ENCODE peak calls at places on chromosomes 11 and 22, in ten cellular contexts. A is tibial nerve; R is psoas muscle; E is CD8-positive, alpha-beta T cell; D is left ventricle myocardium inferior; F is GM23338; U is K562; J is spleen; O is esophagus muscularis mucosa; I is neural progenitor cell. T is an unnamed sample.

GRCh38 chr11:20156280-20156875 is 3.9 kb downstream of the DBX1 start:
- DNase-seq in U (peak; percentile 33), O (no peak), E (peak; percentile 72), R (no peak), A (no peak), J (peak; percentile 80), D (no peak), F (peak; percentile 90), I (peak; percentile 80), T (no peak)

GRCh38 chr11:48058777-48059176 is 78.4 kb downstream of the PTPRJ start:
- DNase-seq in R (no peak), U (no peak), J (no peak), F (no peak), O (no peak), A (no peak), D (no peak), E (no peak), I (no peak), T (no peak)

GRCh38 chr11:32255876-32256275 is 165.0 kb downstream of the RCN1 start:
- DNase-seq in D (no peak), F (no peak), A (no peak), E (no peak), U (no peak), J (no peak), O (no peak), I (peak; percentile 37), R (no peak), T (no peak)

GRCh38 chr11:118170892-118171273 is 5.6 kb downstream of the SCN2B start:
- DNase-seq in I (no peak), R (no peak), U (no peak), A (no peak), D (no peak), J (no peak), E (no peak), F (no peak), O (no peak), T (no peak)

GRCh38 chr11:84825140-84825539 is 802.0 kb downstream of the DLG2 start:
- DNase-seq in E (no peak), U (no peak), O (no peak), I (no peak), J (no peak), F (no peak), D (no peak), R (no peak), A (no peak), T (no peak)

GRCh38 chr11:63667993-63668392 is 3.2 kb downstream of the ATL3 start:
- DNase-seq in F (no peak), A (no peak), I (no peak), U (no peak), R (no peak), J (no peak), E (no peak), O (no peak), D (no peak), T (no peak)

GRCh38 chr11:12061851-12062560 is 48.4 kb upstream of the MICAL2 start:
- DNase-seq in F (no peak), U (no peak), A (no peak), I (no peak), E (peak; percentile 41), J (no peak), D (no peak), R (no peak), O (no peak), T (no peak)

GRCh38 chr22:48758905-48759875 is 1068.5 kb downstream of the BRD1 start:
- DNase-seq in J (no peak), A (peak; percentile 7), F (no peak), U (no peak), D (no peak), O (peak; percentile 68), E (peak; percentile 32), R (no peak), I (no peak), T (no peak)

GRCh38 chr22:37176464-37177061 is 11.5 kb downstream of the C1QTNF6 start:
- DNase-seq in O (no peak), A (peak; percentile 49), D (peak; percentile 79), U (peak; percentile 30), J (peak; percentile 84), I (no peak), R (peak; percentile 85), F (no peak), E (no peak), T (no peak)

GRCh38 chr11:88115828-88116410 is 59.3 kb downstream of the RAB38 start:
- DNase-seq in I (peak; percentile 68), U (no peak), F (no peak), D (no peak), A (no peak), J (no peak), E (no peak), R (no peak), O (no peak), T (no peak)

GRCh38 chr11:33387586-33387985 is 130.4 kb downstream of the HIPK3 start:
- DNase-seq in R (no peak), U (no peak), O (no peak), J (no peak), E (no peak), F (no peak), I (no peak), A (no peak), D (no peak), T (no peak)

GRCh38 chr11:33391188-33391892 is 134.2 kb downstream of the HIPK3 start:
- DNase-seq in D (no peak), F (no peak), J (no peak), I (no peak), R (no peak), U (no peak), E (no peak), A (no peak), O (no peak), T (no peak)

GRCh38 chr11:33387996-33388395 is 130.8 kb downstream of the HIPK3 start:
- DNase-seq in F (no peak), A (no peak), I (no peak), R (no peak), O (no peak), E (no peak), D (no peak), U (no peak), J (no peak), T (no peak)

GRCh38 chr11:33389635-33390034 is 132.5 kb downstream of the HIPK3 start:
- DNase-seq in R (no peak), U (no peak), I (no peak), F (no peak), O (no peak), J (no peak), E (no peak), A (no peak), D (no peak), T (no peak)

GRCh38 chr11:33388793-33389525 is 131.8 kb downstream of the HIPK3 start:
- DNase-seq in F (no peak), E (no peak), U (no peak), A (no peak), I (no peak), D (no peak), O (no peak), R (no peak), J (no peak), T (no peak)
- H3K4me3 ChIP-seq in F (no peak overlapping the region), E (no peak overlapping the region), U (no peak overlapping the region), A (no peak overlapping the region), I (no peak overlapping the region), D (no peak overlapping the region), O (no peak overlapping the region), R (no peak overlapping the region), J (no peak overlapping the region), T (no peak overlapping the region)

GRCh38 chr22:42313204-42313603 is 42.8 kb upstream of the TCF20 start:
- DNase-seq in R (no peak), U (no peak), D (no peak), F (peak; percentile 48), J (no peak), O (no peak), A (no peak), I (no peak), E (no peak), T (no peak)
- H3K27ac ChIP-seq in R (no peak overlapping the region), U (no peak overlapping the region), D (no peak overlapping the region), F (no peak overlapping the region), J (no peak overlapping the region), O (no peak overlapping the region), A (no peak overlapping the region), I (no peak overlapping the region), E (no peak overlapping the region), T (no peak overlapping the region)

GRCh38 chr11:116217006-116217405 is 555.8 kb downstream of the BUD13 start:
- DNase-seq in F (peak; percentile 83), O (no peak), R (no peak), D (peak; percentile 47), E (no peak), A (no peak), I (no peak), U (peak; percentile 33), J (no peak), T (no peak)
- TF ChIP-seq CTCF in F (peak; percentile 94), O (peak; percentile 55), R (peak; percentile 47), D (peak; percentile 86), E (no peak), A (no peak), I (no peak), U (peak; percentile 79), J (no peak), T (peak; percentile 53)

GRCh38 chr22:19759994-19760651 is 455 bp upstream of the TBX1 start:
- DNase-seq in D (no peak), O (no peak), F (peak; percentile 42), R (no peak), U (peak; percentile 98), A (no peak), E (no peak), I (peak; percentile 36), J (no peak), T (no peak)

GRCh38 chr22:19762315-19763140 is 1.9 kb downstream of the TBX1 start:
- DNase-seq in O (no peak), E (no peak), J (no peak), R (no peak), U (no peak), A (no peak), I (no peak), F (peak; percentile 46), D (no peak), T (no peak)

GRCh38 chr22:19761022-19761499 is 483 bp downstream of the TBX1 start:
- DNase-seq in R (no peak), O (no peak), J (no peak), U (no peak), A (no peak), I (peak; percentile 61), E (no peak), F (peak; percentile 34), D (no peak), T (no peak)

GRCh38 chr22:19760652-19761002 is at the start of gene TBX1:
- DNase-seq in A (no peak), E (no peak), U (no peak), I (no peak), F (no peak), O (no peak), R (no peak), J (no peak), D (no peak), T (no peak)

DNA sequence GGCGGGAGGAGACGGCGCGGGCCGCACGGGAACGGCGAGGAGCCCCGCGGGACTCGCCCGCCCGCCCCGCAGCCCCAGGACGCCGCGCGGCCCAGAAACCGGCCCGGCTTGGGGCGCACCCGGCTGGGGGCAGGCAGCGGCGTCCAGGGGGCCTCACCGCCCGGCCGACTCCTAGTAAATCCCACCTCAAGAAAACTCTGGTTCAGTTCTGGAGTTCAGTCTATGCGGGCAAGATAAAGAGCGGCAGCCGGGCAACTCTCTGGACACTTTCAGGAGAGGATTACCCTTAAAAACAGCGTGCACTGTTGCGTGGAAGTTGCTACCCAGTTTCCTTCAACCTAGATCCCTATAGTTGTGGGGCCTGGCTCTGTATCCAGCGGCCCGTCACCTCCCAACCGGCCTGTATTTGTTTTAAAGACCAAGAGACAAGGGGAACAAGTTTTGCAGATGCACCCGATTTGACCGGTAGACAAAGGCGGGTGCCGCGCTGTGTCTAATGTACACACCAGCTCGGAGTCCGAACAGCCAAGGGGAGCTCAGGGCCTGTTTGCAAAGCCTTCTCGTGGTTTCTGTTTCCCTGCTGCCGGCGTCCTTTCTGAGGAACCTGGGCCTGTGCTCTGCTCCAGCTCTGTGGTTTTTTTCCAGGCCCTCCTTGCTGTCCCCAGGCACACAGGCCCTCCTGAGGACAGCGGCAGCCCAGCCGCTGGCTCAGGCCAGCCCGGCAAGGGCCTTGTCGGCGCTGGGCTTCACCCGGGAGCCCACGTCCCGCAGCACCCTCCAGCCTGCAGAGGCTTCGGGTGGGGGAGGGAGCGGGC is 1.1 kb downstream of the TBX1 start:
- DNase-seq in U (peak; percentile 71), I (peak; percentile 61), O (no peak), A (no peak), R (no peak), F (peak; percentile 53), E (no peak), J (no peak), D (no peak), T (no peak)
- H3K4me3 ChIP-seq in U (peak overlapping the region; percentile 36), I (peak overlapping the region; percentile 38), O (peak overlapping the region; percentile 34), A (no peak overlapping the region), R (peak overlapping the region; percentile 80), F (peak overlapping the region; percentile 43), E (no peak overlapping the region), J (peak overlapping the region; percentile 21), D (peak overlapping the region; percentile 51), T (peak overlapping the region; percentile 57)

T was measured in esophagus squamous epithelium.